ENCODE peak calls at places on chromosomes 3 and 15, in four cellular contexts. X is HepG2, H is GM12878, A is K562. W is an unnamed sample.

GRCh38 chr3:8517490-8517889 is 15.9 kb downstream of the LMCD1 start:
- DNase-seq in H (no peak), A (no peak), X (no peak), W (no peak)

GRCh38 chr3:16266714-16267113 is 1.7 kb downstream of the OXNAD1 start:
- DNase-seq in H (no peak), A (no peak), X (no peak), W (no peak)

GRCh38 chr3:58507356-58508062 is 15.6 kb downstream of the KCTD6 start:
- DNase-seq in X (no peak), A (no peak), H (no peak), W (no peak)

GRCh38 chr3:85090495-85090894 is 131.7 kb downstream of the CADM2 start:
- DNase-seq in A (no peak), X (peak; percentile 4), H (no peak), W (no peak)

GRCh38 chr3:48218537-48218936 is 4.8 kb upstream of the CAMP start:
- DNase-seq in H (no peak), X (no peak), A (no peak), W (no peak)

GRCh38 chr3:95905182-95905581 is 909.2 kb upstream of the EPHA6 start:
- DNase-seq in A (no peak), X (no peak), H (no peak), W (no peak)

GRCh38 chr3:775178-775885 is 317.5 kb upstream of the CNTN6 start:
- DNase-seq in H (no peak), A (no peak), X (no peak), W (no peak)

GRCh38 chr3:58383476-58383875 is 50.2 kb downstream of the PDHB start:
- DNase-seq in X (no peak), H (no peak), A (no peak), W (no peak)

GRCh38 chr3:99256788-99257187 is 355.3 kb upstream of the DCBLD2 start:
- DNase-seq in A (no peak), H (no peak), X (no peak), W (no peak)

GRCh38 chr3:146145642-146146041 is 15.3 kb downstream of the PLOD2 start:
- DNase-seq in H (no peak), A (no peak), X (no peak), W (no peak)

GRCh38 chr15:98799461-98799971 is 151.2 kb downstream of the IGF1R start:
- DNase-seq in A (no peak), X (peak; percentile 52), H (no peak), W (peak; percentile 42)

GRCh38 chr15:22735781-22736180 is 50.7 kb upstream of the NIPA1 start:
- DNase-seq in X (no peak), H (no peak), A (no peak), W (no peak)

GRCh38 chr3:38580450-38581382 is 68.8 kb downstream of the SCN5A start:
- DNase-seq in X (no peak), A (no peak), H (no peak), W (no peak)

GRCh38 chr3:46874430-46874829 is 3.1 kb upstream of the PTH1R start:
- DNase-seq in A (no peak), H (no peak), X (no peak), W (no peak)

GRCh38 chr3:174951023-174951422 is 91.9 kb downstream of the NAALADL2 start:
- DNase-seq in X (no peak), H (no peak), A (no peak), W (no peak)

GRCh38 chr3:39809995-39810595 is 686 bp downstream of the MYRIP start:
- DNase-seq in X (no peak), A (no peak), H (no peak), W (no peak)

GRCh38 chr3:34011171-34012101 is 213.0 kb downstream of the PDCD6IP start:
- DNase-seq in X (peak; percentile 65), H (no peak), A (peak; percentile 59), W (no peak)

GRCh38 chr3:38086496-38086895 is 47.5 kb downstream of the DLEC1 start:
- DNase-seq in H (no peak), A (no peak), X (no peak), W (no peak)

GRCh38 chr3:72821170-72821781 is 27.0 kb downstream of the SHQ1 start:
- DNase-seq in H (no peak), A (no peak), X (no peak), W (no peak)

GRCh38 chr3:71958533-71958932 is 173.6 kb upstream of the PROK2 start:
- DNase-seq in X (no peak), A (no peak), H (no peak), W (no peak)

GRCh38 chr15:25933456-25934158 is 70.5 kb upstream of the ATP10A start:
- DNase-seq in A (peak; percentile 35), X (peak; percentile 47), H (peak; percentile 5), W (peak; percentile 34)

GRCh38 chr3:150022406-150023238 is 51.9 kb upstream of the PFN2 start:
- DNase-seq in H (peak; percentile 23), A (no peak), X (no peak), W (no peak)

GRCh38 chr3:46989146-46989810 is 9.8 kb downstream of the NBEAL2 start:
- DNase-seq in A (peak; percentile 73), H (no peak), X (no peak), W (no peak)

GRCh38 chr3:58214484-58215316 is 3.9 kb upstream of the DNASE1L3 start:
- DNase-seq in X (no peak), A (no peak), H (peak; percentile 96), W (no peak)

GRCh38 chr3:186971578-186971977 is 41.3 kb downstream of the ST6GAL1 start:
- DNase-seq in H (no peak), X (no peak), A (no peak), W (no peak)

GRCh38 chr3:169771651-169772529 is 1.3 kb upstream of the MYNN start:
- DNase-seq in A (peak; percentile 69), H (peak; percentile 90), X (peak; percentile 79), W (peak; percentile 45)

DNA sequence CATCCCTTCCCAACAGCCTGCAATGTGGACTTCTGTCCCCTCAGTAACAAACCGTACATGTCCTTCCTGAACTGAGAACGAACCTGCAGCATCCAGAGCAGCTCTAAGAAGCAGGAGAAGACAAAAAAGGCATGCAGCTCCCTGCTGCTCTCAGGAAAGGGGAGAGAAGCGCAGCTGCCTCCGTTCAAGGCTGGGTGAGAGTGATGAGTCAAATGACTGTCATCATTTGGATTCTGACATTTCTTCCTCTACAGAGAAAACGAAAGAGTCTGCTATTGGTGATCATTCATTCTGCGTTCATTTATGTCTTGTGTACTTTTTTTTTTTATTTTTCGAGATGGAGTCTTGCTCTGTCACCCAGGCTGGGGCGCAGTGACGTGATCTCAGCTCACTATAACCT is 677.8 kb downstream of the FHIT start:
- DNase-seq in A (no peak), X (no peak), H (no peak), W (no peak)
- TF ChIP-seq SP1 in A (no peak), X (no peak), H (no peak), W (no peak)

DNA sequence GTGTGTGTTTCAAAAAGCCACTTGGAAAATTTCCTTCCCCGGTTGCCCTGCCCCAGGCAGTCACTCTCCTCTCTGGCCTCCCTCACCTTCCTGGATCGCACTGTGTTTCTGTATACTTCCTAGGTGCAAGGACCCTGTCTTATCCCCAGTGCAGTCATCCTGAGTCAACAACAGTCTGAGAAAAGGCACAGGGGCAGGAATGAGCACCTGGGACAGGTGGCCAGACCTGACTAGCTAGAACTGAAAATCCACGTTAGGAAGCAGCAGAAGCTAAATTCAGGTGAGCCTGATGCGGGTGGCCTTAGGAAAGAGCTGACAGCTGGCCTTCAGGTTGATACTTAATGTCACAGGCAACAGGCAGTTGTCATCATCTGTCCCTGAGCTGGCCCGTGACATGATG is 62.9 kb upstream of the VGLL4 start:
- DNase-seq in A (no peak), X (no peak), H (no peak), W (no peak)
- TF ChIP-seq FOXM1 in A (no peak), X (no peak), H (no peak), W (no peak)

DNA sequence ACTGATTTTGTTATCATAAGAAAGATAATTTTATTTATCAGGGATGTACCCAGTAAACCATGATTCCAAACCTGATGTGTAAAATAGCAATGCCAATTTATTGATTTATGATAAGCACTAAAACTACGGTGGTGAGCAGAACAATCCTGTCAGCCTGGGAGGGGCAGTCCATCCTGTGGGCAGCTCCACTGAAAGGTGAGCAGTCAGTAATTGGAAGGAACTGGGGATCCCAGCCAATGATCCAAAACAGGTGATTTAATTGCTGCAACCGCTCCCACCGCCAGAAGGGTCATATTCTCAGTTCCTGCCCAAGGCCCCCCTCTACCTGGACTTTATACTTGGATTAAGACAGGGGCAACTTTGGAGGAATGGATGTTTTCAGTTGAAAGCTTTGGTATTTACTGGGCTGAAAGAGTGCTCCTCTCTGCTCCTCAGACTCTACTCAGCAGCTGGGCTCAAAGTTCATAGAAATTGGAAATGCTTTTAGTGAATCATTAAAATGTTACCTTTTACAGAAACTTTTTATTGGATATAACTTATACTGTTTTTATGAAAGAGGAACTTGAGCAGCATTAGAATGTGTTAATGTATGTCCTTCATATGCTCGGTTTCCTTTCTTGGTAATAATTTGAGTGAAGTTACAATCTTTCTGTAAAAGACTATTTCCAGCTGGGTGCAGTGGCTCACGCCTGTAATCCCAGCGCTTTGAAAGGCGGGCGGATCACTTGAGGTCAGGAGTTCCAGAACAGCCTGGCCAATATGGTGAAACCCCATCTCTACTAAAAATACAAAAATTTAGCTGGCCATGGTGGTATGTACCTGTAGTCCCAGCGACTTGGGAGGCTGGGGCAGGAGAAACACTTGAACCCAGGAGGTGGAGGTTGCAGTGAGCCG is 198.6 kb upstream of the IL12A start:
- DNase-seq in X (no peak), A (no peak), H (no peak), W (no peak)
- TF ChIP-seq SP1 in X (no peak), A (no peak), H (no peak), W (no peak)

DNA sequence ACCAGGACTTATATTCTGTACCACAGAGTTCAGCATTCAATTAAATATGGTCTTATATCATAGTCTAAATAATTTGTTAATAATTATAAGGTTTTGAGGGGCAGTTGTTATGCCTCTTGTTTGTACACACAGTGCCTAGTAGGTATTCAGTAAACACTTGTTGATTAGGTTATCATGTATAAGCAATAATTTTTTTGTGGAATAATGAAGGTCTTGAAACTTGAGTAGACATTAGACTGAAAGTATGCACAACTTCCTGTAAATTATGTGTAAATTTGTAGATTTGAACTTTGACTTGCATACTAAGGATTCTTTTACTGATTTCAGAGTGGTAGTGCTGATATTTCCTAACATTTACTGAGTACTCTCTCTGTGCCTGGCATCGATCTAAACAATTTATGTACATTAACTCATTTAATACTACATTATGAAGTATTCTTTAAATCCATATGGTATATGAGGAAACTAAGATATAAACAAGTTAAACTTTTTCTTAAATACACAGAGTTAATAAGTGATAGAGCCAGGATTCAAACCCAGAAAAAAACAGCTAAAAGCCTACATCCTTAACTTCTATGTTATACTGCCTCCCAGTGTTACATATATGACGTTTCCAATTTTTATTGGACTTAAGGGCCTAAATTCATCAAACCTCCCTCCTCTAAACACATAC is 65.1 kb downstream of the GLCE start:
- DNase-seq in X (peak; percentile 49), A (peak; percentile 9), H (no peak), W (peak; percentile 18)
- TF ChIP-seq FOXM1 in X (no peak), A (no peak), H (no peak), W (no peak)

GRCh38 chr3:129009266-129009665 is 8.2 kb downstream of the EFCC1 start:
- DNase-seq in A (no peak), X (no peak), H (no peak), W (no peak)

GRCh38 chr3:129007792-129008191 is 6.7 kb downstream of the EFCC1 start:
- DNase-seq in X (no peak), A (no peak), H (no peak), W (no peak)

GRCh38 chr3:129006864-129007263 is 5.8 kb downstream of the EFCC1 start:
- DNase-seq in H (no peak), A (no peak), X (no peak), W (no peak)

GRCh38 chr3:129013491-129013891 is 12.4 kb downstream of the EFCC1 start:
- DNase-seq in H (no peak), A (peak; percentile 77), X (no peak), W (peak; percentile 44)

GRCh38 chr3:129010316-129010956 is 9.3 kb downstream of the EFCC1 start:
- DNase-seq in X (no peak), H (no peak), A (no peak), W (no peak)
- TF ChIP-seq SP1 in X (no peak), H (no peak), A (no peak), W (no peak)

W was measured in HEK293T.